ENCODE peak calls at places on chromosome 4, in five cellular contexts. U is fibroblast of mammary gland, M is GM23338, J is B cell, X is GM06990. P is an unnamed sample.
A peak's percentile ranks its signal among the peaks of the same experiment; 100 is the strongest.

GRCh38 chr4:107939307-107939706 is 8.0 kb downstream of the CYP2U1 start:
- DNase-seq in M (no peak), X (no peak), U (no peak), J (no peak), P (no peak)

GRCh38 chr4:176400816-176401461 is 81.2 kb downstream of the SPCS3 start:
- DNase-seq in J (no peak), U (peak; percentile 77), X (no peak), M (no peak), P (no peak)

GRCh38 chr4:76956961-76957738 is 7.6 kb downstream of the SEPTIN11 start:
- DNase-seq in X (no peak), U (peak; percentile 71), J (no peak), M (no peak), P (no peak)

GRCh38 chr4:4759233-4759632 is 100.2 kb upstream of the MSX1 start:
- DNase-seq in M (no peak), U (no peak), J (no peak), X (no peak), P (no peak)

GRCh38 chr4:178415925-178416324 is 973.7 kb upstream of the AGA start:
- DNase-seq in M (no peak), J (no peak), X (no peak), U (no peak), P (no peak)

GRCh38 chr4:8282134-8282641 is 12.6 kb downstream of the HTRA3 start:
- DNase-seq in J (no peak), U (no peak), M (no peak), X (no peak), P (no peak)

GRCh38 chr4:153661215-153661822 is 22.8 kb upstream of the TLR2 start:
- DNase-seq in U (peak; percentile 73), M (no peak), X (no peak), J (no peak), P (no peak)

GRCh38 chr4:114659386-114660008 is 60.9 kb downstream of the UGT8 start:
- DNase-seq in J (peak; percentile 72), M (peak; percentile 90), U (peak; percentile 71), X (peak; percentile 6), P (peak; percentile 47)

GRCh38 chr4:44928062-44928380 is 201.7 kb upstream of the GNPDA2 start:
- DNase-seq in X (no peak), J (no peak), M (no peak), U (no peak), P (no peak)

GRCh38 chr4:174154455-174154854 is 129.0 kb downstream of the FBXO8 start:
- DNase-seq in X (no peak), U (peak; percentile 92), J (no peak), M (no peak), P (no peak)

GRCh38 chr4:74855879-74856278 is 61.6 kb upstream of the BTC start:
- DNase-seq in U (no peak), M (no peak), J (no peak), X (no peak), P (no peak)

GRCh38 chr4:182748283-182748682 is 168.9 kb downstream of the DCTD start:
- DNase-seq in J (no peak), X (no peak), U (no peak), M (no peak), P (no peak)

GRCh38 chr4:10182446-10183424 is 66.1 kb upstream of the WDR1 start:
- DNase-seq in U (no peak), X (no peak), J (no peak), M (no peak), P (no peak)

GRCh38 chr4:121822796-121823504 is 733 bp downstream of the CCNA2 start:
- DNase-seq in M (peak; percentile 40), U (no peak), X (no peak), J (no peak), P (peak; percentile 55)
- TF ChIP-seq CTCF in M (peak; percentile 17), U (peak; percentile 12), X (peak; percentile 20), J (no peak), P (peak; percentile 20)

DNA sequence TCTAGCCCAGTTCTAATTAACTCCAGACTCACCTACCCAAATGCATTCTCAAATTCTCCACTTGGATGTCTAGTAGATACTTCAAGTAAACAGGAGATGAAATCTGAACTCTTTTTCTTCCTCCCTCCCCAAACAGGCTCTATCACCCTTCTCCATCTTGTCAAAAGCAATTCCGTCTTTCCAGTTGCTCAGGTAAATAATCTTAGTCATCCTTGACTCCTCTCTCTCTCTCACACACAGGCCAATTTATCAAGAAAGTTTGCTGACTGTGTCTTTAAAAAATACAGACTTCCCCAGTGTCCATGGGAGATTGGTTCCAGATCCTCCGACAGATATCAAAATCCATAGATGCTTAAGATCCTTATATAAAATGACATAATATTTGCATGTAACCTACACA is 12.9 kb downstream of the TXK start:
- DNase-seq in J (no peak), M (no peak), X (no peak), U (no peak), P (no peak)
- TF ChIP-seq CTCF in J (no peak), M (no peak), X (no peak), U (no peak), P (no peak)

DNA sequence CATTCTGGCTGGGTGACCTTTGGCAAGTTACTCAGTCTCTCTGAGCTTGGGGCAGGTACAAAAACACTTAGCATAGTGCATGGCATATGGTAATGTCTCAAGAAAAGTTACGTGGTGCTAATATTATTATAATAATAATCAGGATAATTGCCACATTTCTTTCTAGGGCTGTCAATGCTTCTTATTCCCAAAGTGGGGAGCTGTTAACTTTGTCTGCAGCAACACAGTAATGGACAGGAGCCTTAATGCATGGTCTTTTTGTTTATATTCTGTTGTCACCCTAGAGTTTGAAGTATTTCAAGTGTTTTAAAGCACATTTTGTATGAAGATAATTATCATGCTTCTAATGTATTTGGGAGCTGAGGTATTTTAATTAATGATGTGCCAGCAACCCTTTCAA is 121.8 kb downstream of the FHIP1A start:
- DNase-seq in M (no peak), J (no peak), U (no peak), X (no peak), P (no peak)
- TF ChIP-seq CTCF in M (peak; percentile 50), J (no peak), U (no peak), X (peak; percentile 30), P (peak; percentile 26)

GRCh38 chr4:86482296-86482695 is 111.8 kb upstream of the PTPN13 start:
- DNase-seq in J (no peak), U (no peak), M (peak; percentile 25), X (no peak), P (no peak)

GRCh38 chr4:86484241-86484640 is 109.9 kb upstream of the PTPN13 start:
- DNase-seq in J (no peak), U (no peak), X (peak; percentile 28), M (no peak), P (no peak)

GRCh38 chr4:86481429-86481828 is 112.7 kb upstream of the PTPN13 start:
- DNase-seq in M (peak; percentile 34), J (no peak), U (no peak), X (no peak), P (no peak)

GRCh38 chr4:86487738-86488137 is 106.4 kb upstream of the PTPN13 start:
- DNase-seq in M (no peak), X (no peak), J (no peak), U (no peak), P (no peak)

GRCh38 chr4:86482851-86483490 is 111.1 kb upstream of the PTPN13 start:
- DNase-seq in U (no peak), X (no peak), M (peak; percentile 95), J (no peak), P (peak; percentile 10)
- TF ChIP-seq CTCF in U (peak; percentile 22), X (no peak), M (peak; percentile 35), J (no peak), P (no peak)